ENCODE peak calls at places on chromosomes 5 and 9, in four cellular contexts. R is uterus, O is endothelial cell, Y is cardiac fibroblast. K is an unnamed sample.

GRCh38 chr9:698276-698675 is 143.2 kb upstream of the DMRT1 start:
- DNase-seq in Y (peak), O (no peak), R (no peak), K (no peak)

GRCh38 chr9:16064701-16065230 is 511.9 kb downstream of the CCDC171 start:
- DNase-seq in R (no peak), Y (no peak), O (no peak), K (no peak)

GRCh38 chr5:160507181-160507811 is 85.6 kb downstream of the PTTG1 start:
- DNase-seq in O (no peak), Y (peak), R (no peak), K (no peak)

GRCh38 chr5:83988293-83988685 is 267.6 kb upstream of the HAPLN1 start:
- DNase-seq in O (no peak), Y (no peak), R (no peak), K (no peak)

GRCh38 chr5:150081541-150082283 is 4.6 kb downstream of the CSF1R start:
- DNase-seq in Y (no peak), R (peak), O (peak), K (peak)

GRCh38 chr5:108079754-108080153 is 302.1 kb downstream of the FBXL17 start:
- DNase-seq in O (no peak), R (no peak), Y (peak), K (no peak)

GRCh38 chr5:181053760-181054122 is 13.7 kb downstream of the BTNL9 start:
- DNase-seq in Y (no peak), O (peak), R (no peak), K (no peak)

GRCh38 chr5:169094586-169095409 is 206.1 kb downstream of the SLIT3 start:
- DNase-seq in O (no peak), Y (peak), R (no peak), K (no peak)

GRCh38 chr5:76542887-76543690 is 80.1 kb downstream of the F2RL2 start:
- DNase-seq in Y (no peak), O (no peak), R (no peak), K (no peak)

GRCh38 chr5:60526336-60526875 is 173.6 kb downstream of the DEPDC1B start:
- DNase-seq in O (no peak), R (no peak), Y (no peak), K (no peak)

GRCh38 chr9:79312686-79313421 is 258.9 kb upstream of the TLE4 start:
- DNase-seq in R (no peak), Y (no peak), O (no peak), K (no peak)

GRCh38 chr9:136482046-136482792 is 621 bp downstream of the SEC16A start:
- DNase-seq in R (no peak), Y (peak), O (no peak), K (no peak)

GRCh38 chr5:173802670-173803165 is 85.4 kb upstream of the CPEB4 start:
- DNase-seq in Y (peak), R (no peak), O (no peak), K (no peak)

GRCh38 chr9:92295827-92296258 is 2.3 kb upstream of the IARS1 start:
- DNase-seq in O (peak), Y (no peak), R (no peak), K (no peak)

GRCh38 chr9:112705773-112706427 is 12.0 kb downstream of the INIP start:
- DNase-seq in O (peak), Y (peak), R (peak), K (no peak)

GRCh38 chr9:21711504-21711903 is 90.9 kb upstream of the MTAP start:
- DNase-seq in Y (peak), O (no peak), R (no peak), K (no peak)

GRCh38 chr5:170907758-170908157 is 45.9 kb downstream of the RANBP17 start:
- DNase-seq in O (no peak), R (no peak), Y (peak), K (no peak)

GRCh38 chr5:159178978-159179377 is 30.4 kb downstream of the RNF145 start:
- DNase-seq in Y (peak), O (no peak), R (peak), K (no peak)

GRCh38 chr5:163914911-163915310 is 409.5 kb downstream of the MAT2B start:
- DNase-seq in O (no peak), Y (no peak), R (no peak), K (peak)

GRCh38 chr9:121658166-121658565 is 6.7 kb downstream of the DAB2IP start:
- DNase-seq in O (no peak), Y (no peak), R (no peak), K (no peak)

GRCh38 chr5:120682851-120683250 is 218.8 kb downstream of the PRR16 start:
- DNase-seq in O (no peak), Y (peak), R (no peak), K (no peak)

GRCh38 chr5:103674321-103674720 is 111.7 kb upstream of the NUDT12 start:
- DNase-seq in Y (no peak), O (no peak), R (no peak), K (no peak)

GRCh38 chr5:107063511-107063910 is 607.2 kb downstream of the EFNA5 start:
- DNase-seq in Y (peak), R (no peak), O (no peak), K (no peak)

GRCh38 chr9:112233769-112234168 is 58.7 kb upstream of the SUSD1 start:
- DNase-seq in Y (peak), R (no peak), O (no peak), K (no peak)

GRCh38 chr9:70534058-70534457 is 119.6 kb upstream of the KLF9 start:
- DNase-seq in O (no peak), R (no peak), Y (peak), K (no peak)

GRCh38 chr9:37984672-37985611 is 81.0 kb upstream of the SLC25A51 start:
- DNase-seq in O (no peak), Y (peak), R (no peak), K (no peak)

GRCh38 chr9:120583958-120584369 is 4.0 kb upstream of the CDK5RAP2 start:
- DNase-seq in Y (peak), R (no peak), O (peak), K (peak)

GRCh38 chr9:127109212-127109711 is 13.2 kb downstream of the ANGPTL2 start:
- DNase-seq in O (no peak), R (no peak), Y (no peak), K (no peak)

GRCh38 chr5:168346417-168346816 is 55.0 kb downstream of the WWC1 start:
- DNase-seq in Y (no peak), R (no peak), O (no peak), K (no peak)

DNA sequence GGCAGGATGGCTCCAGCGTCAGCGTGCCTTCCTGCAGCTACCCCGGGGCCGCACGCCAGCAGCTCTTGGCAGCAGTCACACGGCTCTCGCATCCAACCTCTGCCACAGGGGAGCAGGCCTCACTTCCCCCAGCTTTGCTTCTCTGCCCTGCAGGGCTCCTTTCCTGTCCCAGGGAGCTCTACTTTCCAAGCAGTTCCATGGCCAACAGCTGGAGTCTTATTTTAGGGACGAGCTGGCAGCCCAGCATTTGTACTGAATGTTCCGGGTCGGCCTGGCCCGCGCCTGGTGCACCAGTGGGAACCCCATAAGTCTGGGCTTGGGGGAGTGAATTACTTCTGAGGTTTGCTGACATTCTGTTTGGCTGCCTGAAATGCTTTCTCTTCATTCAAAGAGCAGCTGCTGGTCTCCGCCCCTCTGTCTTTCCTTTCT is 34.6 kb downstream of the GADD45G start:
- DNase-seq in Y (no peak), O (no peak), R (peak), K (no peak)
- TF ChIP-seq CTCF in Y (no peak), O (no peak), R (no peak), K (no peak)

GRCh38 chr5:55278778-55279177 is 28.7 kb downstream of the DHX29 start:
- DNase-seq in O (no peak), R (no peak), Y (peak), K (no peak)

DNA sequence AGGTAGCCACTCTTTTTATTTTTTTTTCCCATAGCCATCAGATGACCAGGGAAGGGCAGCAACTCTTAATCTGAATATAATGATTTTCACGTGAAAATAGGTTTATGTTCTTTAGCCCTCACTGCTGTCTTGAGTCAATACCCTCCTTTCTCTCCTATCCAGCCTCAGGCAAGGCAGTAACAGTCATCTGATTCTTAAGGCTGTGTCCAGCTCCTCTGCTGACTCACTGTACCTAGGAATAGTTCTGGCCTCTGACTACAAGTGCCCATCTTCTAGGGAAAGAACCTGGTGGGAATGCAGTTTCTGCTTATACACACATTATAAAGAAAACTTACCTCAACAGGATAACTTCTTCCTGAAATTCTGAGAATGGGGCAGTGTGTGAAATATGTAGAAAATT is 30.7 kb downstream of the DHX29 start:
- DNase-seq in O (no peak), R (no peak), Y (peak), K (no peak)
- TF ChIP-seq CTCF in O (no peak), R (no peak), Y (no peak), K (no peak)

DNA sequence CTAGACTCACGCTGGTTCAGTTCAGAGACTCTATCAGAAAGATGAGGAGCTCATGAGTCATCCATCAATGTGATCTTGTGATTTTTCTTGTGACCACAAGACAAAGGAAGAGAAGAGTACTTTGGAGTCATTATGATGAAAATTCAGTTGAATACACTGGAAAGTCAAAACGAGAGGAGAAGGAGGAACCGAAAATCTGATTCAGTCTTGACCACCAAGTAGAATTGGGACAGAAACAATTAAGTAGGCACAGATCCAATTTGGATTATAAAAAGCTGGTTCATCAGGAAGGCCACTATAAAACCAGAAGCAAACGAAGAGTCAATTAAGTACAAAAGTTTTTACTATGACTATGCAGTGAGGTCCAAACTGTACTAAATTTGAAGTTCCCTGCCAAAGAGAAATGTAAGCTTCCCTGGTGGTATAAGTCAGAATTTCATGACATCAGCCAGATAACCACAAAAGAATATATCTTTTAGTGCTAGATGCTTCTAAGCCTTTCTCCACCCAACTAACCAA is 90.9 kb downstream of the THBS4 start:
- DNase-seq in R (no peak), O (no peak), Y (peak), K (no peak)
- TF ChIP-seq CTCF in R (no peak), O (no peak), Y (peak), K (no peak)

GRCh38 chr9:20551835-20552234 is 70.5 kb downstream of the MLLT3 start:
- DNase-seq in Y (no peak), O (no peak), R (no peak), K (no peak)

GRCh38 chr9:20551236-20551635 is 71.1 kb downstream of the MLLT3 start:
- DNase-seq in O (no peak), Y (peak), R (no peak), K (no peak)

GRCh38 chr9:20553750-20554149 is 68.5 kb downstream of the MLLT3 start:
- DNase-seq in R (no peak), Y (no peak), O (no peak), K (no peak)

GRCh38 chr9:20550326-20550725 is 72.0 kb downstream of the MLLT3 start:
- DNase-seq in O (no peak), R (no peak), Y (peak), K (no peak)

DNA sequence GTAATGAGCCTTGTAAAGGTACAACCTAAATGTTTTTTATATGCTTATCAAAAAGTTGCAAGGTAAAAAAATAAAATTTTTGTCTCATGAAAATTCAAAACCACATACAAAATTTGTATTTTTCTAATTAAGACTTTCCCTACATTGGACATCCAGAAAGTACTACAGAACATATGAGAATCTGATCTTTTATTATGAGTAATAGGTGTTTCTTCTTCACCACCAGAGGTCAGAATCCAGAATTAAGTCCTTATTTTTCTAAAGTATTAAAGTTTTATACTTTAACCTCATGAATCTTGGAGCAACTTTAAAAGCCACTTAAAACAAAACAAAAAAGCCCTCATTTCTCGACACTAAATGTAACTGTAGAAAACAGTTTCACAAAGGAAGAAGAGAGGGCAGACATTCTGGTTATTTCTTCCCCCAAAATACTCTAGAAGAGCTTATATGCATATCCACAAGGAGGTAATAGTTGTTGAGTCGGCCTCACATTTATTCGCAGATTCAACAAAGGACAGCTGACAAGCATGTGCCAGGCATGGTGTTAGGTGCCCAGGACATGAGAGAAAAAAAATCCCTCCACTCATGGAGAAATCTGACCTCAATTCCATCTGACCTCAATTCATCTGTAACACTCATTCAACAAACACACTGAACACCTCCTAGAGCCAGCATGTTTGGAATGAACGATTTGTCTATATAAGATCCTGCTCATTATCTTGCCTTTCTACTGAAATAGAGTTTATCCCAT is 69.2 kb downstream of the MLLT3 start:
- DNase-seq in R (no peak), O (no peak), Y (peak), K (no peak)
- TF ChIP-seq CTCF in R (no peak), O (no peak), Y (no peak), K (no peak)

GRCh38 chr9:81052846-81053245 is 636.5 kb downstream of the TLE1 start:
- DNase-seq in R (no peak), Y (peak), O (no peak), K (no peak)
- TF ChIP-seq CTCF in R (no peak), Y (no peak), O (no peak), K (no peak)

DNA sequence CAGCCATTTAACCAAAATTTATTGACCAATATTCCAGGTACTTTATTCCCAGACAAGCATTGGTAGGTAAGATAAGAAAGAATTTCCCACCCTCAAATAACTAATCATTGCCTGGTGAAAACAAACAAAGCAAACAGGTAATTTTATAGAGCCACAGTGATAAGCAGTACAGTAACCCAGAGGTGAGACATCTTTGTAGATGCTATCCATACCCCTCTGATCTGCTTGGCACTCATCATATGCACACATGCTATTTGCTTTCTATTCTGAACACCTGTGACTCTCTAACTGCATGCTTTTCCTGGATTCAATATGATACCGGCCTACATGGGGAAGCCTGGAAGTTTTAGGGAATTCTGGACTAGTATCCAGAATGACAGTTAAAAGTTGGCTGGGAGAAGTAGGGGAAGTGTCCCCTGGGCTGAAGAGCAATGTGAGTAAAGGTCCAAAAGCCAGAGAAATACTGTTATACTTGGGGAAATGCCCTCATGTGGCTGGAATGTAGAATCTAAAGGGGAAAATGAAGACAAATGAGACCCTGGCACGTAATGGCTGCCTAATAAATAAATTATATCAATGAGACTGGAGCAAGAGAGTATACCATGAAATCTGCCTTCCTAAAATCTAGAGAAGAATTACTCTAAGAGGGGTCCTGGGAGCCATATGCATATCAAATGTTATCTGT is 243.8 kb upstream of the ADAMTSL1 start:
- DNase-seq in R (no peak), O (no peak), Y (no peak), K (no peak)
- TF ChIP-seq CTCF in R (no peak), O (no peak), Y (no peak), K (no peak)

GRCh38 chr5:16554110-16554509 is 62.7 kb downstream of the RETREG1 start:
- DNase-seq in Y (no peak), O (no peak), R (no peak), K (no peak)

GRCh38 chr5:16551628-16552027 is 65.2 kb downstream of the RETREG1 start:
- DNase-seq in Y (no peak), O (no peak), R (no peak), K (no peak)

GRCh38 chr5:16549491-16550233 is 67.1 kb downstream of the RETREG1 start:
- DNase-seq in O (no peak), R (no peak), Y (peak), K (no peak)

GRCh38 chr5:16550316-16550952 is 66.4 kb downstream of the RETREG1 start:
- DNase-seq in R (no peak), Y (peak), O (peak), K (no peak)

DNA sequence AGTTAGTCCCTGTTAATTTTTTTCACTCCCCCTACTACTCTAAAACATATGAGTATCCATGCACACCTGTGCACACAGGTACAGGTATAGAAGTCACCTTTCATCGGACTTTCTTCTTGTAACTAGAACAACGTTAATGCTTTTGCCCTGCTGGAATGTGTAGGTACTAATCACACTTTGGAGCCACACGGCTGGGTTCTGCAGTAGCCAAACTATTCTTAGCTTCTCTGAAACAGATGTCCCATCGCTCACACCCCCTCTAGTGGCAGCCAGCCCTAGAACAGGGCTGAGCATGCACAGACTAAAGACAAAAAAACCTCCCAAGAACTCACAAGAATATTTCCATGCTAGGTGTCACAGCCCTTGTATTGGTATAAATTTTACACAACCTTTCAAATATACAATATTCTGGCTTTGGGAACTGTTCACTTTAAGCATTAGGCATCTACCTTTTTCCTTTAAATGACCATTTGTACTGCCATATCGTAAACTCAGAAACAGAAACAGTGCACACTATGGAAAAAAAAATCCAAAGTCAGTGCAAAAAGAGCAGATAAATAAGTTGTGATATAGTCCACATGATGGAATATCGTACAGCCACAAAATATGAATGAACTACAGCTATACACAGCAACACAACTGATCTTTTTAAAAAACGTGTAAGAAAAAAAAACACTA is 64.0 kb downstream of the RETREG1 start:
- DNase-seq in Y (peak), R (peak), O (peak), K (no peak)
- TF ChIP-seq CTCF in Y (peak), R (peak), O (peak), K (no peak)

GRCh38 chr9:110142868-110143866 is 64.8 kb downstream of the C9orf152 start:
- DNase-seq in R (no peak), Y (no peak), O (no peak), K (no peak)

GRCh38 chr9:110142253-110142652 is 65.7 kb downstream of the C9orf152 start:
- DNase-seq in Y (no peak), R (no peak), O (no peak), K (no peak)

GRCh38 chr9:110141118-110141797 is 66.7 kb downstream of the C9orf152 start:
- DNase-seq in O (no peak), Y (peak), R (peak), K (no peak)

GRCh38 chr9:110143969-110144545 is 63.9 kb downstream of the C9orf152 start:
- DNase-seq in O (no peak), R (no peak), Y (no peak), K (no peak)

GRCh38 chr9:110140276-110140675 is 67.7 kb downstream of the C9orf152 start:
- DNase-seq in Y (no peak), O (no peak), R (no peak), K (no peak)
- TF ChIP-seq CTCF in Y (no peak), O (no peak), R (no peak), K (no peak)